ENCODE peak calls at places on chromosomes 4 and X, in ten cellular contexts. One of them, this sample, is unnamed.

GRCh38 chr4:42425146-42426065 is 28.1 kb downstream of the SHISA3 start:
- DNase-seq in PC-3: no peak
- DNase-seq in fibroblast of lung: no peak
- DNase-seq in CD4-positive, alpha-beta memory T cell: no peak
- DNase-seq in tibial artery: no peak
- DNase-seq in naive thymus-derived CD4-positive, alpha-beta T cell: no peak
- DNase-seq in IMR-90: no peak
- DNase-seq in spleen: no peak
- DNase-seq in substantia nigra: no peak
- DNase-seq in heart right ventricle: no peak
- DNase-seq in this sample: no peak

GRCh38 chr4:113659127-113659526 is 102.4 kb downstream of the CAMK2D start:
- DNase-seq in PC-3: no peak
- DNase-seq in fibroblast of lung: no peak
- DNase-seq in CD4-positive, alpha-beta memory T cell: no peak
- DNase-seq in tibial artery: no peak
- DNase-seq in naive thymus-derived CD4-positive, alpha-beta T cell: no peak
- DNase-seq in IMR-90: no peak
- DNase-seq in spleen: no peak
- DNase-seq in substantia nigra: no peak
- DNase-seq in heart right ventricle: no peak
- DNase-seq in this sample: no peak

GRCh38 chrX:40273356-40274050 is 175.7 kb upstream of the BCOR start:
- DNase-seq in PC-3: no peak
- DNase-seq in fibroblast of lung: peak; percentile 50
- DNase-seq in CD4-positive, alpha-beta memory T cell: no peak
- DNase-seq in tibial artery: no peak
- DNase-seq in naive thymus-derived CD4-positive, alpha-beta T cell: no peak
- DNase-seq in IMR-90: peak; percentile 35
- DNase-seq in spleen: peak; percentile 73
- DNase-seq in substantia nigra: no peak
- DNase-seq in heart right ventricle: peak; percentile 35
- DNase-seq in this sample: no peak

GRCh38 chrX:100649550-100650356 is 5.8 kb downstream of the SRPX2 start:
- DNase-seq in PC-3: peak; percentile 87
- DNase-seq in fibroblast of lung: peak; percentile 91
- DNase-seq in CD4-positive, alpha-beta memory T cell: no peak
- DNase-seq in tibial artery: peak; percentile 83
- DNase-seq in naive thymus-derived CD4-positive, alpha-beta T cell: no peak
- DNase-seq in IMR-90: peak; percentile 90
- DNase-seq in spleen: no peak
- DNase-seq in substantia nigra: no peak
- DNase-seq in heart right ventricle: peak; percentile 48
- DNase-seq in this sample: no peak

GRCh38 chr4:96352051-96352517 is 512.2 kb downstream of the PDHA2 start:
- DNase-seq in PC-3: peak; percentile 33
- DNase-seq in fibroblast of lung: peak; percentile 25
- DNase-seq in CD4-positive, alpha-beta memory T cell: no peak
- DNase-seq in tibial artery: no peak
- DNase-seq in naive thymus-derived CD4-positive, alpha-beta T cell: no peak
- DNase-seq in IMR-90: no peak
- DNase-seq in spleen: no peak
- DNase-seq in substantia nigra: no peak
- DNase-seq in heart right ventricle: no peak
- DNase-seq in this sample: no peak

GRCh38 chr4:94924566-94924965 is 166.8 kb downstream of the BMPR1B start:
- DNase-seq in PC-3: peak; percentile 79
- DNase-seq in fibroblast of lung: no peak
- DNase-seq in CD4-positive, alpha-beta memory T cell: no peak
- DNase-seq in tibial artery: no peak
- DNase-seq in naive thymus-derived CD4-positive, alpha-beta T cell: no peak
- DNase-seq in IMR-90: no peak
- DNase-seq in spleen: no peak
- DNase-seq in substantia nigra: no peak
- DNase-seq in heart right ventricle: no peak
- DNase-seq in this sample: peak; percentile 55

GRCh38 chr4:24210332-24210902 is 320.6 kb upstream of the PPARGC1A start:
- DNase-seq in PC-3: no peak
- DNase-seq in fibroblast of lung: peak; percentile 92
- DNase-seq in CD4-positive, alpha-beta memory T cell: no peak
- DNase-seq in tibial artery: peak; percentile 86
- DNase-seq in naive thymus-derived CD4-positive, alpha-beta T cell: no peak
- DNase-seq in IMR-90: peak; percentile 96
- DNase-seq in spleen: no peak
- DNase-seq in substantia nigra: no peak
- DNase-seq in heart right ventricle: no peak
- DNase-seq in this sample: no peak

GRCh38 chrX:145002776-145003175 is 244.5 kb upstream of the SPANXN1 start:
- DNase-seq in PC-3: peak; percentile 46
- DNase-seq in fibroblast of lung: peak; percentile 7
- DNase-seq in CD4-positive, alpha-beta memory T cell: no peak
- DNase-seq in tibial artery: no peak
- DNase-seq in naive thymus-derived CD4-positive, alpha-beta T cell: no peak
- DNase-seq in IMR-90: no peak
- DNase-seq in spleen: no peak
- DNase-seq in substantia nigra: no peak
- DNase-seq in heart right ventricle: no peak
- DNase-seq in this sample: no peak

GRCh38 chr4:152983221-152983620 is 47.1 kb downstream of the FHDC1 start:
- DNase-seq in PC-3: no peak
- DNase-seq in fibroblast of lung: peak; percentile 53
- DNase-seq in CD4-positive, alpha-beta memory T cell: no peak
- DNase-seq in tibial artery: no peak
- DNase-seq in naive thymus-derived CD4-positive, alpha-beta T cell: no peak
- DNase-seq in IMR-90: no peak
- DNase-seq in spleen: no peak
- DNase-seq in substantia nigra: no peak
- DNase-seq in heart right ventricle: no peak
- DNase-seq in this sample: no peak

GRCh38 chr4:54516556-54517215 is 141.1 kb upstream of the KIT start:
- DNase-seq in PC-3: no peak
- DNase-seq in fibroblast of lung: no peak
- DNase-seq in CD4-positive, alpha-beta memory T cell: no peak
- DNase-seq in tibial artery: no peak
- DNase-seq in naive thymus-derived CD4-positive, alpha-beta T cell: no peak
- DNase-seq in IMR-90: peak; percentile 26
- DNase-seq in spleen: no peak
- DNase-seq in substantia nigra: no peak
- DNase-seq in heart right ventricle: no peak
- DNase-seq in this sample: no peak

GRCh38 chr4:12122316-12122715 is 693.6 kb upstream of the HS3ST1 start:
- DNase-seq in PC-3: no peak
- DNase-seq in fibroblast of lung: no peak
- DNase-seq in CD4-positive, alpha-beta memory T cell: no peak
- DNase-seq in tibial artery: no peak
- DNase-seq in naive thymus-derived CD4-positive, alpha-beta T cell: no peak
- DNase-seq in IMR-90: no peak
- DNase-seq in spleen: no peak
- DNase-seq in substantia nigra: no peak
- DNase-seq in heart right ventricle: no peak
- DNase-seq in this sample: no peak

GRCh38 chr4:129350800-129351199 is 254.8 kb downstream of the C4orf33 start:
- DNase-seq in PC-3: peak; percentile 50
- DNase-seq in fibroblast of lung: no peak
- DNase-seq in CD4-positive, alpha-beta memory T cell: no peak
- DNase-seq in tibial artery: no peak
- DNase-seq in naive thymus-derived CD4-positive, alpha-beta T cell: no peak
- DNase-seq in IMR-90: no peak
- DNase-seq in spleen: no peak
- DNase-seq in substantia nigra: no peak
- DNase-seq in heart right ventricle: no peak
- DNase-seq in this sample: peak; percentile 40

GRCh38 chr4:15776871-15777648 is 1.1 kb upstream of the CD38 start:
- DNase-seq in PC-3: no peak
- DNase-seq in fibroblast of lung: no peak
- DNase-seq in CD4-positive, alpha-beta memory T cell: no peak
- DNase-seq in tibial artery: no peak
- DNase-seq in naive thymus-derived CD4-positive, alpha-beta T cell: no peak
- DNase-seq in IMR-90: no peak
- DNase-seq in spleen: no peak
- DNase-seq in substantia nigra: no peak
- DNase-seq in heart right ventricle: peak; percentile 29
- DNase-seq in this sample: no peak

GRCh38 chrX:140918398-140919043 is 83.9 kb upstream of the SPANXB1 start:
- DNase-seq in PC-3: peak; percentile 70
- DNase-seq in fibroblast of lung: peak; percentile 57
- DNase-seq in CD4-positive, alpha-beta memory T cell: peak; percentile 64
- DNase-seq in tibial artery: no peak
- DNase-seq in naive thymus-derived CD4-positive, alpha-beta T cell: peak; percentile 25
- DNase-seq in IMR-90: peak; percentile 54
- DNase-seq in spleen: no peak
- DNase-seq in substantia nigra: no peak
- DNase-seq in heart right ventricle: peak; percentile 4
- DNase-seq in this sample: no peak

DNA sequence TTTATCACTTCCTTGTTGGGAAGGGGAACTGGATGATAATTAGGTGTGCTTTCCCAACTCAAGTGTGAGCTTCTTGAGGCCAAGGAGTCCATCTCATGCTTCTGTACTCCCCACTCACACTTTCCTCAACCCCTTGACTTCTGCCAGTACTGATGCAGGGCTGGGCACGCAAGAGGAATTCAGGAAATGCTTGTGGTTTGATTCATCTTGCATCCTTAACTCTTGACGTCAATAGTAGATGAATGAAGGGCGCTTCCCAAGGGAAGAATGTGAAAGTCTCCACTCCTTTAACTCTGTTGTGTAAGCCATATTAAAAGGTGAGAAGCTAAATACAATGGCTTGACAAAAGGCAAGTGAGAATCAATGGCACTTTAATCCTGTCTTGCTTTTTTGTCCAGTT is 101.8 kb downstream of the AGTR2 start:
- DNase-seq in PC-3: peak; percentile 90
- DNase-seq in fibroblast of lung: peak; percentile 96
- DNase-seq in CD4-positive, alpha-beta memory T cell: no peak
- DNase-seq in tibial artery: no peak
- DNase-seq in naive thymus-derived CD4-positive, alpha-beta T cell: no peak
- DNase-seq in IMR-90: peak; percentile 69
- DNase-seq in spleen: no peak
- DNase-seq in substantia nigra: no peak
- DNase-seq in heart right ventricle: no peak
- DNase-seq in this sample: peak; percentile 94
- H3K27ac ChIP-seq in PC-3: peak overlapping the region; percentile 100
- H3K27ac ChIP-seq in fibroblast of lung: no peak overlapping the region
- H3K27ac ChIP-seq in CD4-positive, alpha-beta memory T cell: no peak overlapping the region
- H3K27ac ChIP-seq in tibial artery: no peak overlapping the region
- H3K27ac ChIP-seq in naive thymus-derived CD4-positive, alpha-beta T cell: no peak overlapping the region
- H3K27ac ChIP-seq in IMR-90: no peak overlapping the region
- H3K27ac ChIP-seq in spleen: no peak overlapping the region
- H3K27ac ChIP-seq in substantia nigra: no peak overlapping the region
- H3K27ac ChIP-seq in heart right ventricle: no peak overlapping the region
- H3K27ac ChIP-seq in this sample: peak overlapping the region; percentile 97

GRCh38 chr4:183969596-183969995 is 64.5 kb downstream of the STOX2 start:
- DNase-seq in PC-3: no peak
- DNase-seq in fibroblast of lung: no peak
- DNase-seq in CD4-positive, alpha-beta memory T cell: no peak
- DNase-seq in tibial artery: no peak
- DNase-seq in naive thymus-derived CD4-positive, alpha-beta T cell: no peak
- DNase-seq in IMR-90: no peak
- DNase-seq in spleen: no peak
- DNase-seq in substantia nigra: no peak
- DNase-seq in heart right ventricle: no peak
- DNase-seq in this sample: no peak
- H3K27ac ChIP-seq in PC-3: no peak overlapping the region
- H3K27ac ChIP-seq in fibroblast of lung: no peak overlapping the region
- H3K27ac ChIP-seq in CD4-positive, alpha-beta memory T cell: no peak overlapping the region
- H3K27ac ChIP-seq in tibial artery: no peak overlapping the region
- H3K27ac ChIP-seq in naive thymus-derived CD4-positive, alpha-beta T cell: no peak overlapping the region
- H3K27ac ChIP-seq in IMR-90: no peak overlapping the region
- H3K27ac ChIP-seq in spleen: no peak overlapping the region
- H3K27ac ChIP-seq in substantia nigra: no peak overlapping the region
- H3K27ac ChIP-seq in heart right ventricle: no peak overlapping the region
- H3K27ac ChIP-seq in this sample: no peak overlapping the region

GRCh38 chr4:30743897-30744296 is 23.7 kb downstream of the PCDH7 start:
- DNase-seq in PC-3: no peak
- DNase-seq in fibroblast of lung: no peak
- DNase-seq in CD4-positive, alpha-beta memory T cell: no peak
- DNase-seq in tibial artery: no peak
- DNase-seq in naive thymus-derived CD4-positive, alpha-beta T cell: no peak
- DNase-seq in IMR-90: no peak
- DNase-seq in spleen: no peak
- DNase-seq in substantia nigra: no peak
- DNase-seq in heart right ventricle: no peak
- DNase-seq in this sample: no peak
- H3K27ac ChIP-seq in PC-3: no peak overlapping the region
- H3K27ac ChIP-seq in fibroblast of lung: peak overlapping the region; percentile 8
- H3K27ac ChIP-seq in CD4-positive, alpha-beta memory T cell: no peak overlapping the region
- H3K27ac ChIP-seq in tibial artery: peak overlapping the region; percentile 17
- H3K27ac ChIP-seq in naive thymus-derived CD4-positive, alpha-beta T cell: no peak overlapping the region
- H3K27ac ChIP-seq in IMR-90: no peak overlapping the region
- H3K27ac ChIP-seq in spleen: no peak overlapping the region
- H3K27ac ChIP-seq in substantia nigra: no peak overlapping the region
- H3K27ac ChIP-seq in heart right ventricle: no peak overlapping the region
- H3K27ac ChIP-seq in this sample: no peak overlapping the region

GRCh38 chr4:123579961-123580360 is 183.4 kb downstream of the SPRY1 start:
- DNase-seq in PC-3: no peak
- DNase-seq in fibroblast of lung: peak; percentile 13
- DNase-seq in CD4-positive, alpha-beta memory T cell: no peak
- DNase-seq in tibial artery: no peak
- DNase-seq in naive thymus-derived CD4-positive, alpha-beta T cell: no peak
- DNase-seq in IMR-90: no peak
- DNase-seq in spleen: no peak
- DNase-seq in substantia nigra: no peak
- DNase-seq in heart right ventricle: no peak
- DNase-seq in this sample: no peak

GRCh38 chr4:123581802-123582201 is 185.2 kb downstream of the SPRY1 start:
- DNase-seq in PC-3: no peak
- DNase-seq in fibroblast of lung: no peak
- DNase-seq in CD4-positive, alpha-beta memory T cell: no peak
- DNase-seq in tibial artery: no peak
- DNase-seq in naive thymus-derived CD4-positive, alpha-beta T cell: no peak
- DNase-seq in IMR-90: no peak
- DNase-seq in spleen: no peak
- DNase-seq in substantia nigra: no peak
- DNase-seq in heart right ventricle: no peak
- DNase-seq in this sample: no peak

GRCh38 chr4:123585111-123585510 is 188.5 kb downstream of the SPRY1 start:
- DNase-seq in PC-3: no peak
- DNase-seq in fibroblast of lung: no peak
- DNase-seq in CD4-positive, alpha-beta memory T cell: no peak
- DNase-seq in tibial artery: no peak
- DNase-seq in naive thymus-derived CD4-positive, alpha-beta T cell: no peak
- DNase-seq in IMR-90: no peak
- DNase-seq in spleen: no peak
- DNase-seq in substantia nigra: no peak
- DNase-seq in heart right ventricle: no peak
- DNase-seq in this sample: no peak

GRCh38 chr4:123580981-123581664 is 184.5 kb downstream of the SPRY1 start:
- DNase-seq in PC-3: no peak
- DNase-seq in fibroblast of lung: no peak
- DNase-seq in CD4-positive, alpha-beta memory T cell: no peak
- DNase-seq in tibial artery: no peak
- DNase-seq in naive thymus-derived CD4-positive, alpha-beta T cell: no peak
- DNase-seq in IMR-90: no peak
- DNase-seq in spleen: no peak
- DNase-seq in substantia nigra: no peak
- DNase-seq in heart right ventricle: no peak
- DNase-seq in this sample: no peak

DNA sequence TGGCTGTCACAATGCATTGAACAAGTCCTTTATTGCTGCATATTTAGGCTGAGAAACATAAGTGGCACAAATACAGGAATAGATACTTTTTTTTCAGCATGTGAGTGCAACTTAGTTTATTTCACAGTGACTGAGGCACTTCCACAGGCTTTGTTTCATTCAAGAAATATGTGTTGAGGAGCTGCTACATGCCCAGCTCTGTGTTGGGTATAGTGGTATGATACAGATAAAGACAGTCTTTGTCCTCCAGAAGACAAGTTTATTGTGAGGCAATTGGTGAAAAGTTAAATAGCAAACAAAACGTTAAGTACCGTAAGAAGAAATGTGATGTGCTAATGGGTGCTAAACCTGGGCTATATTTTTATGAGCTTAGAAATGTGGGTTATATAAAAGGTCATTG is 186.4 kb downstream of the SPRY1 start:
- DNase-seq in PC-3: no peak
- DNase-seq in fibroblast of lung: no peak
- DNase-seq in CD4-positive, alpha-beta memory T cell: no peak
- DNase-seq in tibial artery: no peak
- DNase-seq in naive thymus-derived CD4-positive, alpha-beta T cell: no peak
- DNase-seq in IMR-90: no peak
- DNase-seq in spleen: no peak
- DNase-seq in substantia nigra: no peak
- DNase-seq in heart right ventricle: no peak
- DNase-seq in this sample: peak; percentile 34
- H3K27ac ChIP-seq in PC-3: no peak overlapping the region
- H3K27ac ChIP-seq in fibroblast of lung: no peak overlapping the region
- H3K27ac ChIP-seq in CD4-positive, alpha-beta memory T cell: no peak overlapping the region
- H3K27ac ChIP-seq in tibial artery: no peak overlapping the region
- H3K27ac ChIP-seq in naive thymus-derived CD4-positive, alpha-beta T cell: no peak overlapping the region
- H3K27ac ChIP-seq in IMR-90: no peak overlapping the region
- H3K27ac ChIP-seq in spleen: no peak overlapping the region
- H3K27ac ChIP-seq in substantia nigra: no peak overlapping the region
- H3K27ac ChIP-seq in heart right ventricle: no peak overlapping the region
- H3K27ac ChIP-seq in this sample: no peak overlapping the region